ENCODE peak calls at places on chromosomes 5 and 9, in four cellular contexts. T is activated CD8-positive, alpha-beta memory T cell treated with anti-CD3 and anti-CD28 coated beads for 48 hours; V is head of caudate nucleus; Q is NCI-H1092. G is an unnamed sample.

GRCh38 chr5:131610198-131611063 is 24.6 kb downstream of the RAPGEF6 start:
- DNase-seq in Q (no peak), V (no peak), T (no peak), G (no peak)

GRCh38 chr5:141780952-141781730 is 97.1 kb downstream of the PCDH1 start:
- DNase-seq in T (no peak), V (no peak), Q (no peak), G (no peak)

GRCh38 chr5:113147088-113147487 is 170.5 kb downstream of the DCP2 start:
- DNase-seq in Q (no peak), V (no peak), T (no peak), G (no peak)

GRCh38 chr9:90991953-90992352 is 190.3 kb downstream of the SYK start:
- DNase-seq in T (no peak), Q (no peak), V (no peak), G (no peak)

GRCh38 chr5:93072831-93073459 is 508.1 kb downstream of the NR2F1-AS1 start:
- DNase-seq in V (no peak), Q (no peak), T (no peak), G (no peak)

GRCh38 chr5:33258553-33258952 is 182.2 kb upstream of the TARS1 start:
- DNase-seq in Q (no peak), V (no peak), T (no peak), G (no peak)

GRCh38 chr9:135149876-135150275 is 62.4 kb downstream of the OLFM1 start:
- DNase-seq in T (no peak), V (no peak), Q (no peak), G (no peak)

GRCh38 chr5:88680253-88681132 is 202.5 kb downstream of the MEF2C start:
- DNase-seq in V (peak), T (peak), Q (peak), G (no peak)

GRCh38 chr5:68730220-68731010 is 363.4 kb upstream of the SLC30A5 start:
- DNase-seq in T (no peak), Q (no peak), V (no peak), G (peak)

GRCh38 chr9:32378496-32378895 is 5.9 kb upstream of the ACO1 start:
- DNase-seq in Q (peak), T (no peak), V (no peak), G (peak)

GRCh38 chr5:89686081-89686765 is 723.3 kb downstream of the CETN3 start:
- DNase-seq in V (no peak), Q (no peak), T (no peak), G (no peak)

GRCh38 chr5:164341056-164341619 is 835.7 kb downstream of the MAT2B start:
- DNase-seq in Q (no peak), V (no peak), T (no peak), G (no peak)

GRCh38 chr9:69204869-69205268 is 30.8 kb downstream of the TJP2 start:
- DNase-seq in Q (no peak), T (no peak), V (peak), G (no peak)

GRCh38 chr5:178212241-178213002 is 8.1 kb downstream of the HNRNPAB start:
- DNase-seq in Q (no peak), V (no peak), T (no peak), G (no peak)

GRCh38 chr5:81315336-81315735 is 13.9 kb downstream of the ZCCHC9 start:
- DNase-seq in T (no peak), Q (no peak), V (no peak), G (no peak)

GRCh38 chr9:91805031-91805430 is 145.0 kb downstream of the ROR2 start:
- DNase-seq in Q (no peak), T (no peak), V (no peak), G (no peak)

GRCh38 chr9:127165096-127165495 is 42.7 kb upstream of the ANGPTL2 start:
- DNase-seq in T (no peak), Q (no peak), V (peak), G (no peak)

GRCh38 chr9:134533850-134534585 is 107.6 kb upstream of the COL5A1 start:
- DNase-seq in Q (no peak), T (no peak), V (peak), G (no peak)

GRCh38 chr5:57435701-57436134 is 46.9 kb downstream of the ACTBL2 start:
- DNase-seq in T (no peak), V (no peak), Q (no peak), G (no peak)

GRCh38 chr5:82465235-82465634 is 187.1 kb upstream of the RPS23 start:
- DNase-seq in T (no peak), Q (no peak), V (no peak), G (no peak)

GRCh38 chr5:179355976-179356968 is 11.0 kb upstream of the ADAMTS2 start:
- DNase-seq in T (no peak), V (no peak), Q (no peak), G (no peak)

GRCh38 chr9:136194540-136194939 is 10.4 kb downstream of the LHX3 start:
- DNase-seq in V (no peak), T (no peak), Q (no peak), G (no peak)

GRCh38 chr9:5857928-5858327 is 25.0 kb upstream of the ERMP1 start:
- DNase-seq in T (no peak), V (no peak), Q (no peak), G (no peak)

GRCh38 chr5:65742565-65743231 is 20.7 kb downstream of the NLN start:
- DNase-seq in Q (no peak), T (no peak), V (no peak), G (peak)

GRCh38 chr9:1400983-1401382 is 350.8 kb downstream of the DMRT2 start:
- DNase-seq in T (no peak), Q (no peak), V (peak), G (no peak)

GRCh38 chr5:28734396-28734795 is 1696.0 kb upstream of the CDH9 start:
- DNase-seq in T (no peak), Q (no peak), V (no peak), G (no peak)

GRCh38 chr9:95095619-95096355 is 221.7 kb downstream of the FANCC start:
- DNase-seq in Q (no peak), V (no peak), T (no peak), G (no peak)

GRCh38 chr9:6833518-6834192 is 75.9 kb downstream of the KDM4C start:
- DNase-seq in Q (no peak), V (no peak), T (no peak), G (no peak)

GRCh38 chr5:36667826-36668225 is 61.4 kb downstream of the SLC1A3 start:
- DNase-seq in Q (no peak), T (no peak), V (no peak), G (no peak)

GRCh38 chr5:145531038-145531734 is 304.0 kb downstream of the PRELID2 start:
- DNase-seq in Q (no peak), T (no peak), V (no peak), G (no peak)

GRCh38 chr5:122790354-122791123 is 15.7 kb downstream of the SNX2 start:
- DNase-seq in V (no peak), T (no peak), Q (no peak), G (no peak)

GRCh38 chr5:81021486-81021885 is 61.3 kb downstream of the RASGRF2 start:
- DNase-seq in Q (no peak), T (no peak), V (no peak), G (no peak)